ENCODE peak calls at places on chromosomes 4 and X, in four cellular contexts. B, D, C and T are unnamed samples.

GRCh38 chr4:59664771-59665170 is 1535.4 kb upstream of the ADGRL3 start:
- DNase-seq in B (no peak), D (no peak), C (no peak), T (no peak)

GRCh38 chr4:107997001-107997788 is 7.5 kb downstream of the HADH start:
- DNase-seq in B (no peak), D (no peak), C (no peak), T (no peak)

GRCh38 chr4:75654905-75655304 is 18.3 kb downstream of the G3BP2 start:
- DNase-seq in B (no peak), D (no peak), C (no peak), T (no peak)

GRCh38 chr4:145436793-145437192 is 44.9 kb upstream of the SMAD1 start:
- DNase-seq in B (no peak), D (no peak), C (no peak), T (no peak)

GRCh38 chr4:26020083-26020668 is 106.2 kb downstream of the SMIM20 start:
- DNase-seq in B (no peak), D (no peak), C (no peak), T (no peak)

GRCh38 chr4:153419673-153420278 is 46.4 kb upstream of the TMEM131L start:
- DNase-seq in B (no peak), D (no peak), C (no peak), T (no peak)

GRCh38 chrX:11968470-11968869 is 169.8 kb upstream of the FRMPD4 start:
- DNase-seq in B (no peak), D (no peak), C (peak), T (no peak)

GRCh38 chrX:13835825-13836224 is 18.9 kb upstream of the GPM6B start:
- DNase-seq in B (no peak), D (no peak), C (no peak), T (no peak)

GRCh38 chr4:91280551-91281290 is 1023.0 kb upstream of the GRID2 start:
- DNase-seq in B (no peak), D (no peak), C (no peak), T (no peak)

GRCh38 chr4:52957220-52957686 is 95.1 kb downstream of the RASL11B start:
- DNase-seq in B (no peak), D (no peak), C (no peak), T (no peak)

GRCh38 chrX:81120270-81120935 is 81.3 kb downstream of the HMGN5 start:
- DNase-seq in B (no peak), D (no peak), C (no peak), T (peak)

GRCh38 chr4:125390126-125390525 is 75.4 kb downstream of the FAT4 start:
- DNase-seq in B (no peak), D (no peak), C (no peak), T (no peak)

GRCh38 chr4:76377481-76377901 is 43.5 kb downstream of the CCDC158 start:
- DNase-seq in B (peak), D (no peak), C (peak), T (no peak)

GRCh38 chr4:109786846-109787245 is 15.0 kb downstream of the CFI start:
- DNase-seq in B (no peak), D (no peak), C (no peak), T (no peak)

GRCh38 chr4:4852591-4853362 is 6.7 kb upstream of the MSX1 start:
- DNase-seq in B (peak), D (peak), C (no peak), T (no peak)

GRCh38 chrX:123731258-123731986 is 1.4 kb downstream of the THOC2 start:
- DNase-seq in B (peak), D (no peak), C (no peak), T (peak)

GRCh38 chrX:70026112-70026850 is 23.5 kb downstream of the AWAT2 start:
- DNase-seq in B (no peak), D (no peak), C (no peak), T (no peak)

GRCh38 chrX:151323054-151323453 is 74.0 kb upstream of the VMA21 start:
- DNase-seq in B (no peak), D (no peak), C (no peak), T (no peak)

GRCh38 chr4:2837904-2838496 is 5.6 kb upstream of the ADD1 start:
- DNase-seq in B (no peak), D (no peak), C (no peak), T (no peak)

GRCh38 chrX:25084446-25084845 is 68.7 kb upstream of the ARX start:
- DNase-seq in B (no peak), D (no peak), C (no peak), T (no peak)

GRCh38 chrX:110087485-110088356 is 84.8 kb downstream of the TMEM164 start:
- DNase-seq in B (no peak), D (no peak), C (no peak), T (no peak)

GRCh38 chr4:7347981-7348380 is 86.7 kb downstream of the PSAPL1 start:
- DNase-seq in B (no peak), D (no peak), C (no peak), T (no peak)

GRCh38 chr4:24662065-24662464 is 77.7 kb upstream of the DHX15 start:
- DNase-seq in B (no peak), D (no peak), C (no peak), T (no peak)

GRCh38 chr4:24666316-24666715 is 82.0 kb upstream of the DHX15 start:
- DNase-seq in B (no peak), D (no peak), C (no peak), T (no peak)

GRCh38 chr4:24669751-24670150 is 85.4 kb upstream of the DHX15 start:
- DNase-seq in B (no peak), D (no peak), C (no peak), T (no peak)

GRCh38 chr4:24666816-24667477 is 82.6 kb upstream of the DHX15 start:
- DNase-seq in B (no peak), D (no peak), C (no peak), T (no peak)

DNA sequence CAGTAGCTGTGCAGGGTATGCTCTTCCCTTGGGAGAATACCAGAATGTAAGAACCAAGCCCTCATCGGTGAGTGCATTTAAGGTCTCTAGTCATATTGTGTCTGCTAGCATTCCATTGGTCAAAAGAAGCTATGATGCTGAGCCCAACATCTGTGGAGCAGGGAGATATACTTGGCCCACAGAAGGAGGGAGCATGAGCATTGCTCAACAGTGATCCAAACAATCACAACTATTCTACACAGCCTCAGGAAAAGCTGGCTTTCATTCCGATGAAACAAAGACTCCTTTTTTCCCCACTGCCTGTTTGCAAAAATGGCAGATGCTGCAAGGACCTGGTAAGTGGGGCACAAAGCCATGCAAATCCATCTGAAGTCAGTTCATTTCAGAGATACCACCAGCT is 80.6 kb upstream of the DHX15 start:
- DNase-seq in B (no peak), D (no peak), C (peak), T (no peak)
- TF ChIP-seq ELF4 in B (no peak), D (no peak), C (no peak), T (no peak)

DNA sequence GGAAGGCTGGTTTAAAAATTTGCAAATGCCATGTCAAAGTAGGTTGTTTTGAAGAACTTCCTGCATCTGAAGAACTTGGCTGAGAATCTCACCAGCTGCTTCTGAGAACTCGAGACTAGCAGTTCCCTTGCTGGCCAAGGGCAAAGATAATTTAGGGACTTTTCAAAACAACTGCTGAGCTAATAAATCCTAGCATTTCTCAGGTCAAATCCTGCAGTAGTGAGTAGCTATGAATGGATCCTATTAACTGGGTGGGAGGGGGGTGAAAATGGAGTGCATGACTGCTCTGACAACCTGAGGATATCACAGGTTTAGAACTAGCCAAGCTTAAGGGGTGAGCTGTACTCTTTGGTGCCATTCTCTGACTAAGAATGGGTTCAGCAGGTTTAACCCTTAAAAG is 128.4 kb upstream of the GALNT7 start:
- DNase-seq in B (no peak), D (no peak), C (no peak), T (no peak)
- TF ChIP-seq ELF4 in B (no peak), D (no peak), C (no peak), T (no peak)

GRCh38 chr4:188147776-188148175 is 8.5 kb downstream of the TRIML1 start:
- DNase-seq in B (no peak), D (no peak), C (no peak), T (no peak)

GRCh38 chr4:188147176-188147575 is 7.9 kb downstream of the TRIML1 start:
- DNase-seq in B (no peak), D (no peak), C (no peak), T (no peak)

GRCh38 chr4:188146618-188147017 is 7.4 kb downstream of the TRIML1 start:
- DNase-seq in B (no peak), D (no peak), C (no peak), T (no peak)

GRCh38 chr4:188145626-188146025 is 6.4 kb downstream of the TRIML1 start:
- DNase-seq in B (no peak), D (no peak), C (no peak), T (no peak)

GRCh38 chr4:188143731-188144130 is 4.5 kb downstream of the TRIML1 start:
- DNase-seq in B (no peak), D (no peak), C (no peak), T (no peak)
- TF ChIP-seq ELF4 in B (no peak), D (no peak), C (no peak), T (no peak)

GRCh38 chr4:82909326-82909725 is 8.8 kb downstream of the THAP9 start:
- DNase-seq in B (no peak), D (no peak), C (no peak), T (no peak)

GRCh38 chr4:82901129-82901718 is 689 bp downstream of the THAP9 start:
- DNase-seq in B (no peak), D (no peak), C (no peak), T (no peak)

GRCh38 chr4:82906469-82906868 is 5.9 kb downstream of the THAP9 start:
- DNase-seq in B (no peak), D (no peak), C (no peak), T (no peak)

GRCh38 chr4:82903737-82904136 is 3.2 kb downstream of the THAP9 start:
- DNase-seq in B (peak), D (no peak), C (no peak), T (no peak)

DNA sequence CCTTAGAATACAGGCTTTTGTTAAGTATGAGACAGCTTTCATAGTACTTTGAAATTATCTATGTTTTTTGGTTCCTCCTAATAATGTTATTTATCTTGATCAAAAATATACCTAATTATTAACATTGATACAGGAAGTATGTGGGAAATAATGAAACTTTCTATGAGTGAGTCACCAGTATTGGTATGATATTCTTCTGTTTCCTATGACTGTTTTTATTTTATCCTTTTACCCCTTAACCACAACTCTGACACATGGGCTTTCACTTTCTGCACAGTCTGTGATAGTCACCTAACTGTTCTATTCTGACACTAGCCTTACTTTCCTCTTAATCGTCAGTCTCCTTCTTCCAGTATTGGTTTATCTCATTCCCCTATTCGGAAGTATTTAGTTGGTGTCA is 4.7 kb downstream of the THAP9 start:
- DNase-seq in B (peak), D (no peak), C (no peak), T (no peak)
- TF ChIP-seq ELF4 in B (no peak), D (no peak), C (no peak), T (no peak)

DNA sequence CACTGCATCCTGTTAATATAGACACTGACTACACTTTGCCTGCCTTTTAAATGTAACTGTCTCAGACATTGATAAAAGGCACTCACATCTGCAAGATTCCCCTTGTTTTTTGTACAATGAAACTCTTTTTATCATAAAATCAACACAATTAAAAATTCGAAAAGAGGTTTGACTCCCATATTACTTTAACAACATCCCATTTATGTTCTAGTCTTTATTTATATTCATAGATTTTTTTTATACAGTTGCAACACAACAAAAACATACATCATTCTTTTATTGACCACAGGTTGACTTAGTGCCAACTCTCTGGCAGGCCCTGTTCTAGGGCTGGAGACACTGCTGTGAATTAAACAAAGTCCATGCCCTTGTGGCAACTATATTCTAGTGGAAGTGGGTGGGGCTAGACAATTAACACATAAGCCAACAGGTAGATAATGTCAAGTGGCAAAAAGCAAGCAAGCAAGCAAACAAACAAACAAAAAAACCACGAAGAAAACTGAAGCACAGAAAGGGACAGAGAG is 36.8 kb downstream of the ANK2 start:
- DNase-seq in B (no peak), D (no peak), C (no peak), T (no peak)
- TF ChIP-seq ELF4 in B (no peak), D (no peak), C (no peak), T (no peak)

GRCh38 chrX:51484616-51485015 is 11.8 kb downstream of the NUDT11 start:
- DNase-seq in B (no peak), D (no peak), C (no peak), T (no peak)
- TF ChIP-seq ELF4 in B (no peak), D (no peak), C (no peak), T (no peak)

GRCh38 chr4:123035239-123035638 is 112.8 kb upstream of the NUDT6 start:
- DNase-seq in B (no peak), D (no peak), C (no peak), T (no peak)
- TF ChIP-seq ELF4 in B (no peak), D (no peak), C (no peak), T (no peak)

GRCh38 chr4:79207281-79207680 is 118.6 kb downstream of the NAA11 start:
- DNase-seq in B (no peak), D (no peak), C (no peak), T (no peak)
- TF ChIP-seq ELF4 in B (no peak), D (no peak), C (no peak), T (no peak)

GRCh38 chr4:71125137-71125536 is 131.7 kb downstream of the DCK start:
- DNase-seq in B (no peak), D (no peak), C (no peak), T (no peak)

GRCh38 chr4:71130827-71131603 is 137.6 kb downstream of the DCK start:
- DNase-seq in B (no peak), D (no peak), C (no peak), T (no peak)

GRCh38 chr4:71123951-71124350 is 130.5 kb downstream of the DCK start:
- DNase-seq in B (no peak), D (no peak), C (no peak), T (no peak)

GRCh38 chr4:71120831-71121524 is 127.5 kb downstream of the DCK start:
- DNase-seq in B (no peak), D (no peak), C (no peak), T (no peak)

GRCh38 chr4:71126719-71127118 is 133.3 kb downstream of the DCK start:
- DNase-seq in B (no peak), D (no peak), C (peak), T (no peak)
- TF ChIP-seq ELF4 in B (no peak), D (no peak), C (no peak), T (no peak)